ENCODE peak calls at places on chromosomes 4 and X, in four cellular contexts. One of them, this sample, is unnamed.

GRCh38 chr4:100348472-100348871 is 158.2 kb upstream of the DDIT4L start:
- DNase-seq in K562: no peak
- DNase-seq in H1: no peak
- DNase-seq in GM12878: no peak
- DNase-seq in this sample: peak; percentile 2

GRCh38 chr4:87799254-87799653 is at the start of gene IBSP:
- DNase-seq in K562: no peak
- DNase-seq in H1: no peak
- DNase-seq in GM12878: no peak
- DNase-seq in this sample: no peak

GRCh38 chrX:1700757-1701156 is 85.9 kb downstream of the ASMT start:
- DNase-seq in K562: no peak
- DNase-seq in H1: no peak
- DNase-seq in GM12878: no peak
- DNase-seq in this sample: no peak

GRCh38 chr4:138269175-138269574 is 27.0 kb upstream of the SLC7A11 start:
- DNase-seq in K562: no peak
- DNase-seq in H1: no peak
- DNase-seq in GM12878: no peak
- DNase-seq in this sample: no peak

GRCh38 chr4:40200881-40201797 is 4.3 kb downstream of the RHOH start:
- DNase-seq in K562: peak; percentile 48
- DNase-seq in H1: no peak
- DNase-seq in GM12878: no peak
- DNase-seq in this sample: no peak

GRCh38 chr4:15695764-15696163 is 7.1 kb upstream of the BST1 start:
- DNase-seq in K562: no peak
- DNase-seq in H1: no peak
- DNase-seq in GM12878: no peak
- DNase-seq in this sample: no peak

GRCh38 chr4:145804134-145804533 is 124.2 kb downstream of the C4orf51 start:
- DNase-seq in K562: no peak
- DNase-seq in H1: no peak
- DNase-seq in GM12878: no peak
- DNase-seq in this sample: peak; percentile 54

GRCh38 chrX:148755111-148755510 is 254.7 kb downstream of the AFF2 start:
- DNase-seq in K562: no peak
- DNase-seq in H1: no peak
- DNase-seq in GM12878: no peak
- DNase-seq in this sample: no peak

GRCh38 chr4:148901075-148901705 is 459.0 kb upstream of the NR3C2 start:
- DNase-seq in K562: no peak
- DNase-seq in H1: no peak
- DNase-seq in GM12878: no peak
- DNase-seq in this sample: no peak

GRCh38 chr4:3434891-3435683 is 6.7 kb upstream of the HGFAC start:
- DNase-seq in K562: no peak
- DNase-seq in H1: no peak
- DNase-seq in GM12878: no peak
- DNase-seq in this sample: no peak

GRCh38 chr4:5808081-5808741 is 84.7 kb downstream of the CRMP1 start:
- DNase-seq in K562: no peak
- DNase-seq in H1: no peak
- DNase-seq in GM12878: no peak
- DNase-seq in this sample: no peak
- TF ChIP-seq HDAC6 in K562: no peak
- TF ChIP-seq HDAC6 in H1: no peak
- TF ChIP-seq HDAC6 in GM12878: no peak
- TF ChIP-seq HDAC6 in this sample: no peak

DNA sequence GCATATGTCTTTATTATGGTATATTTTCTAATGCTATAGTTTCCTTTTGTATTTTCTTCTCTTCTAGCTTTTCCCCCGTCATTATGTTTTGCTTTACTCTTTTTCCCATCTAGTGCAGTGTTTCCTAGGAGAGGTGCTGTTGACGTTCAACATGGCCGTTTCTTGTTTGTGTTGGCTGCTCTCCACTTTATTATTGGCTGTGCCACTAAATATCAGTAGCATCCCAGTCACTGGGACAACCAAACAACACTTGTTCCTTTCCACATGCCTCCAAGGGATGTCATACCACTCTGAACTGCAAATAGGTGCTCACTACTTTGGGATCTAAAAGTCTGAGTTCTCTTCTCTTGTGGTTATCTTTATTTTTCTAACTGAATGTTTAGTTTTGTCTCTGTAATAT is 26.5 kb downstream of the GBA3 start:
- DNase-seq in K562: no peak
- DNase-seq in H1: no peak
- DNase-seq in GM12878: no peak
- DNase-seq in this sample: no peak
- TF ChIP-seq HDAC6 in K562: no peak
- TF ChIP-seq HDAC6 in H1: no peak
- TF ChIP-seq HDAC6 in GM12878: no peak
- TF ChIP-seq HDAC6 in this sample: no peak

DNA sequence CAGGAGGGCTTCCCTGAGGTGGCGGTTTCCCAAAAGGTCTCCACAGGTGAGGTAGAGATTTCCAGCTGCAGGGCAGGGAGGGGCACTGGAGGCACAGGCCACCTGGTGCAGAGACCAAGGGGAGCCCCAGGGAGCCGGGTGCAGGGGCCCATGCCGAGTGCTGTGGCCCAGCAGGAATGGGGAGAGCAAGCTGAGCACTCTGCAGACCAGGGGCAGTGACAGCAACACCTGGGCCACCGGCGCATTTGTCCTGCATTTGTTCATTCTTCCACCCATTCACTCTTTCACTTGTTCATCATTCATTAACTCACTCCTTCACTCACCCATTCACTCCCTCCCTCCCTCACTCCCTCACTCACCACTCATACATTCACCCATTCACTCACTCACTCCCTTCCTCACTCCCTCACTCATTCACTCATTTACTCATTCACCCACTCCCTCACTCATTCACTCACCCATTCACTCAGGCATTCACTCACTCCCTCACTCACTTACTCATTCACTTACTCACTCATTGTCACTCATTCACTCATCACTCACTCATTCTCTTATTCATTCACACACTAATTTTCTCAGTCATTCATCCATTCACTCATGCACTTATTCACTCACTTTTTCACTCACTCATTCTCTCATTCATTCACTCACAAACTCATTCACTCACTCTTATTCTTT is 16.3 kb downstream of the CPZ start:
- DNase-seq in K562: no peak
- DNase-seq in H1: no peak
- DNase-seq in GM12878: no peak
- DNase-seq in this sample: no peak
- TF ChIP-seq HDAC6 in K562: no peak
- TF ChIP-seq HDAC6 in H1: no peak
- TF ChIP-seq HDAC6 in GM12878: no peak
- TF ChIP-seq HDAC6 in this sample: no peak

DNA sequence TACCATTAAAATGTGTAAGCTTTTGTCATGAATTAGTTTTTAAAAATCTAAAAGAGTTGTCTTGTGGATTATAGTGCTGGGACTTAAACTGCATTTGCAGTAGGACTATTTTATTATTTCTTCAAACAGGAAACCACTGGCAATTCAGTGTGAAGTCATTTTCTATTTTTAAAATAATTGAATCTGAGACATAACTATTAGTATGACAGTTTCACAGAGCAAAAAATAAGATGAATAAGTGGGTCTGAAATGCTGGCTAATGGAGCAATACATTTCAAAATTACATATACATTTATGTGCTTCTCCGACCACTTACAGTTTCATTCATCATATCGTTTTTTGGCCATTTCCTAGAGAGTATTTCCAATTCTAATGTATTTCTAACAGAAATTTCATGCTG is 75.3 kb upstream of the RAPGEF2 start:
- DNase-seq in K562: no peak
- DNase-seq in H1: no peak
- DNase-seq in GM12878: no peak
- DNase-seq in this sample: no peak
- TF ChIP-seq HDAC6 in K562: no peak
- TF ChIP-seq HDAC6 in H1: no peak
- TF ChIP-seq HDAC6 in GM12878: no peak
- TF ChIP-seq HDAC6 in this sample: no peak